ENCODE peak calls at places on chromosome X, in eight cellular contexts. U, M, X, D, W, B, J and N are unnamed samples.

GRCh38 chrX:155148724-155149537 is 67.3 kb upstream of the VBP1 start:
- DNase-seq in U (no peak), M (peak), X (peak), D (no peak), W (peak), B (peak), J (no peak), N (no peak)

GRCh38 chrX:1292581-1293310 is 24.1 kb downstream of the CSF2RA start:
- DNase-seq in U (no peak), M (no peak), X (no peak), D (no peak), W (no peak), B (no peak), J (no peak), N (no peak)

GRCh38 chrX:24927372-24927771 is 88.4 kb downstream of the ARX start:
- DNase-seq in U (no peak), M (no peak), X (no peak), D (no peak), W (no peak), B (no peak), J (no peak), N (no peak)

GRCh38 chrX:141220342-141221008 is 21.8 kb downstream of the SPANXC start:
- DNase-seq in U (peak), M (peak), X (no peak), D (no peak), W (no peak), B (peak), J (no peak), N (no peak)

GRCh38 chrX:135893294-135893817 is at the start of the genes CT45A10 and SAGE1:
- DNase-seq in U (no peak), M (no peak), X (no peak), D (no peak), W (no peak), B (no peak), J (no peak), N (no peak)

GRCh38 chrX:25012793-25013592 is 2.8 kb downstream of the ARX start:
- DNase-seq in U (no peak), M (no peak), X (no peak), D (no peak), W (no peak), B (peak), J (no peak), N (no peak)

GRCh38 chrX:39214380-39215126 is 413.3 kb downstream of the MID1IP1 start:
- DNase-seq in U (no peak), M (no peak), X (no peak), D (no peak), W (no peak), B (no peak), J (no peak), N (no peak)

GRCh38 chrX:118495958-118496762 is 545 bp downstream of the DOCK11 start:
- DNase-seq in U (peak), M (peak), X (peak), D (peak), W (peak), B (peak), J (peak), N (peak)

GRCh38 chrX:65932173-65933084 is 107.5 kb downstream of the VSIG4 start:
- DNase-seq in U (no peak), M (no peak), X (no peak), D (no peak), W (no peak), B (peak), J (no peak), N (no peak)